ENCODE peak calls at places on chromosomes 11 and 22, in nine cellular contexts. One of them, this sample, is unnamed.

GRCh38 chr22:48734961-48735360 is 1092.7 kb downstream of the BRD1 start:
- DNase-seq in stimulated activated naive CD8-positive, alpha-beta T cell treated with anti-CD3 and anti-CD28 coated beads, Interleukin-15, Interleukin-2, amounts not matched to agents 100 U/mL and 50 U/mL, for 24 hours: no peak
- DNase-seq in T-helper 1 cell: no peak
- DNase-seq in progenitor cell of endocrine pancreas: no peak
- DNase-seq in T-helper 17 cell: no peak
- DNase-seq in NT2/D1: no peak
- DNase-seq in GM23338: no peak
- DNase-seq in NCI-H2081: no peak
- DNase-seq in nephron progenitor cell: no peak
- DNase-seq in this sample: no peak

GRCh38 chr22:20464096-20464614 is 26.5 kb upstream of the SCARF2 start:
- DNase-seq in T-helper 1 cell: peak; percentile 46
- DNase-seq in NT2/D1: no peak
- DNase-seq in stimulated activated naive CD8-positive, alpha-beta T cell treated with anti-CD3 and anti-CD28 coated beads, Interleukin-15, Interleukin-2, amounts not matched to agents 100 U/mL and 50 U/mL, for 24 hours: peak; percentile 55
- DNase-seq in NCI-H2081: no peak
- DNase-seq in T-helper 17 cell: peak; percentile 43
- DNase-seq in nephron progenitor cell: no peak
- DNase-seq in GM23338: no peak
- DNase-seq in progenitor cell of endocrine pancreas: no peak
- DNase-seq in this sample: no peak

GRCh38 chr11:118415739-118416068 is 14.3 kb downstream of the ATP5MG start:
- DNase-seq in GM23338: peak; percentile 76
- DNase-seq in progenitor cell of endocrine pancreas: no peak
- DNase-seq in nephron progenitor cell: no peak
- DNase-seq in stimulated activated naive CD8-positive, alpha-beta T cell treated with anti-CD3 and anti-CD28 coated beads, Interleukin-15, Interleukin-2, amounts not matched to agents 100 U/mL and 50 U/mL, for 24 hours: no peak
- DNase-seq in T-helper 17 cell: no peak
- DNase-seq in NCI-H2081: no peak
- DNase-seq in T-helper 1 cell: no peak
- DNase-seq in NT2/D1: peak; percentile 88
- DNase-seq in this sample: peak; percentile 87

GRCh38 chr11:109041876-109042275 is 377.0 kb downstream of the DDX10 start:
- DNase-seq in stimulated activated naive CD8-positive, alpha-beta T cell treated with anti-CD3 and anti-CD28 coated beads, Interleukin-15, Interleukin-2, amounts not matched to agents 100 U/mL and 50 U/mL, for 24 hours: no peak
- DNase-seq in nephron progenitor cell: no peak
- DNase-seq in NCI-H2081: no peak
- DNase-seq in T-helper 1 cell: no peak
- DNase-seq in NT2/D1: no peak
- DNase-seq in T-helper 17 cell: no peak
- DNase-seq in progenitor cell of endocrine pancreas: no peak
- DNase-seq in GM23338: no peak
- DNase-seq in this sample: no peak

GRCh38 chr22:49721211-49721763 is 106.4 kb downstream of the BRD1 start:
- DNase-seq in T-helper 1 cell: no peak
- DNase-seq in T-helper 17 cell: no peak
- DNase-seq in progenitor cell of endocrine pancreas: no peak
- DNase-seq in stimulated activated naive CD8-positive, alpha-beta T cell treated with anti-CD3 and anti-CD28 coated beads, Interleukin-15, Interleukin-2, amounts not matched to agents 100 U/mL and 50 U/mL, for 24 hours: no peak
- DNase-seq in NT2/D1: no peak
- DNase-seq in GM23338: no peak
- DNase-seq in NCI-H2081: no peak
- DNase-seq in nephron progenitor cell: no peak
- DNase-seq in this sample: no peak

GRCh38 chr11:65863889-65864757 is 3.9 kb downstream of the MUS81 start:
- DNase-seq in NT2/D1: no peak
- DNase-seq in progenitor cell of endocrine pancreas: no peak
- DNase-seq in T-helper 17 cell: no peak
- DNase-seq in stimulated activated naive CD8-positive, alpha-beta T cell treated with anti-CD3 and anti-CD28 coated beads, Interleukin-15, Interleukin-2, amounts not matched to agents 100 U/mL and 50 U/mL, for 24 hours: no peak
- DNase-seq in GM23338: no peak
- DNase-seq in T-helper 1 cell: no peak
- DNase-seq in nephron progenitor cell: no peak
- DNase-seq in NCI-H2081: no peak
- DNase-seq in this sample: no peak

GRCh38 chr11:61967924-61968757 is 707 bp upstream of the FTH1 start:
- DNase-seq in GM23338: peak; percentile 52
- DNase-seq in stimulated activated naive CD8-positive, alpha-beta T cell treated with anti-CD3 and anti-CD28 coated beads, Interleukin-15, Interleukin-2, amounts not matched to agents 100 U/mL and 50 U/mL, for 24 hours: peak; percentile 66
- DNase-seq in progenitor cell of endocrine pancreas: peak; percentile 29
- DNase-seq in NCI-H2081: peak; percentile 54
- DNase-seq in T-helper 1 cell: peak; percentile 16
- DNase-seq in NT2/D1: no peak
- DNase-seq in T-helper 17 cell: no peak
- DNase-seq in nephron progenitor cell: peak; percentile 46
- DNase-seq in this sample: no peak

GRCh38 chr11:74312321-74312720 is 881 bp upstream of the P4HA3 start:
- DNase-seq in stimulated activated naive CD8-positive, alpha-beta T cell treated with anti-CD3 and anti-CD28 coated beads, Interleukin-15, Interleukin-2, amounts not matched to agents 100 U/mL and 50 U/mL, for 24 hours: no peak
- DNase-seq in NCI-H2081: no peak
- DNase-seq in GM23338: no peak
- DNase-seq in NT2/D1: no peak
- DNase-seq in T-helper 17 cell: no peak
- DNase-seq in T-helper 1 cell: no peak
- DNase-seq in nephron progenitor cell: no peak
- DNase-seq in progenitor cell of endocrine pancreas: no peak
- DNase-seq in this sample: no peak

GRCh38 chr22:29190051-29190450 is 15.6 kb upstream of the EMID1 start:
- DNase-seq in nephron progenitor cell: no peak
- DNase-seq in T-helper 17 cell: no peak
- DNase-seq in NT2/D1: no peak
- DNase-seq in GM23338: no peak
- DNase-seq in NCI-H2081: no peak
- DNase-seq in T-helper 1 cell: no peak
- DNase-seq in progenitor cell of endocrine pancreas: no peak
- DNase-seq in stimulated activated naive CD8-positive, alpha-beta T cell treated with anti-CD3 and anti-CD28 coated beads, Interleukin-15, Interleukin-2, amounts not matched to agents 100 U/mL and 50 U/mL, for 24 hours: no peak
- DNase-seq in this sample: no peak